ENCODE peak calls at places on chromosome 9, in four cellular contexts. C, J, O and G are unnamed samples. For H3K4me1, the result is how much of the 10 kb centered on the place peaks cover.

GRCh38 chr9:109974143-109974917 is 194.3 kb downstream of the PALM2AKAP2 start:
- DNase-seq in C (no peak), J (no peak), O (peak), G (no peak)

GRCh38 chr9:89597711-89598707 is 6.8 kb upstream of the GADD45G start:
- DNase-seq in C (no peak), J (peak), O (no peak), G (peak)

GRCh38 chr9:4073371-4073770 is 226.5 kb downstream of the GLIS3 start:
- DNase-seq in C (no peak), J (no peak), O (no peak), G (no peak)

GRCh38 chr9:96758845-96759673 is 18.8 kb downstream of the ZNF510 start:
- DNase-seq in C (no peak), J (no peak), O (no peak), G (no peak)

GRCh38 chr9:81455826-81456225 is 233.5 kb downstream of the TLE1 start:
- DNase-seq in C (no peak), J (no peak), O (no peak), G (no peak)

GRCh38 chr9:121860744-121861143 is 209.3 kb downstream of the DAB2IP start:
- DNase-seq in C (no peak), J (no peak), O (no peak), G (no peak)

GRCh38 chr9:33229359-33230120 is 10.4 kb upstream of the SPINK4 start:
- DNase-seq in C (no peak), J (no peak), O (no peak), G (peak)

GRCh38 chr9:89814340-89815040 is 209.7 kb downstream of the GADD45G start:
- DNase-seq in C (no peak), J (no peak), O (peak), G (no peak)

GRCh38 chr9:5869315-5870019 is 21.2 kb upstream of the MLANA start:
- DNase-seq in C (no peak), J (no peak), O (no peak), G (peak)

GRCh38 chr9:37675661-37676060 is 24.9 kb downstream of the FRMPD1 start:
- DNase-seq in C (no peak), J (no peak), O (no peak), G (peak)

GRCh38 chr9:37474438-37474837 is 9.2 kb upstream of the ZBTB5 start:
- DNase-seq in C (no peak), J (no peak), O (no peak), G (no peak)

GRCh38 chr9:81915801-81916505 is 12.3 kb upstream of the SPATA31D4 start:
- DNase-seq in C (no peak), J (no peak), O (no peak), G (no peak)

GRCh38 chr9:69097053-69097452 is 61.5 kb downstream of the FXN start:
- DNase-seq in C (no peak), J (no peak), O (no peak), G (peak)

GRCh38 chr9:127426756-127427155 is 2.6 kb downstream of the ZNF79 start:
- DNase-seq in C (no peak), J (no peak), O (no peak), G (no peak)

GRCh38 chr9:121853617-121854395 is 202.4 kb downstream of the DAB2IP start:
- DNase-seq in C (peak), J (no peak), O (no peak), G (no peak)

GRCh38 chr9:73042155-73042554 is 89.3 kb upstream of the ALDH1A1 start:
- DNase-seq in C (no peak), J (no peak), O (no peak), G (no peak)

GRCh38 chr9:99363509-99363908 is 141.4 kb downstream of the SEC61B start:
- DNase-seq in C (no peak), J (no peak), O (no peak), G (no peak)

GRCh38 chr9:113563856-113564514 is 100.5 kb downstream of the RGS3 start:
- DNase-seq in C (no peak), J (no peak), O (peak), G (peak)

GRCh38 chr9:137725598-137725997 is 106.8 kb downstream of the EHMT1 start:
- DNase-seq in C (no peak), J (no peak), O (no peak), G (no peak)

GRCh38 chr9:99433555-99433954 is 211.5 kb downstream of the SEC61B start:
- DNase-seq in C (peak), J (peak), O (no peak), G (peak)

GRCh38 chr9:72753261-72753893 is 199.5 kb downstream of the ALDH1A1 start:
- DNase-seq in C (no peak), J (no peak), O (no peak), G (peak)

GRCh38 chr9:86549434-86549833 is 195.2 kb upstream of the TUT7 start:
- DNase-seq in C (no peak), J (no peak), O (no peak), G (no peak)

GRCh38 chr9:4739587-4740372 is 1.2 kb downstream of the AK3 start:
- DNase-seq in C (no peak), J (no peak), O (no peak), G (peak)

GRCh38 chr9:94874316-94874715 is 147.8 kb downstream of the AOPEP start:
- DNase-seq in C (no peak), J (no peak), O (no peak), G (no peak)

GRCh38 chr9:15837079-15837679 is 284.3 kb downstream of the CCDC171 start:
- DNase-seq in C (no peak), J (peak), O (no peak), G (peak)

GRCh38 chr9:127945942-127946341 is 8.3 kb upstream of the DPM2 start:
- DNase-seq in C (no peak), J (no peak), O (no peak), G (no peak)

GRCh38 chr9:114124666-114125580 is 25.8 kb upstream of the KIF12 start:
- DNase-seq in C (no peak), J (peak), O (peak), G (no peak)

GRCh38 chr9:124675261-124676158 is 95.6 kb downstream of the NR6A1 start:
- DNase-seq in C (no peak), J (no peak), O (no peak), G (no peak)

GRCh38 chr9:29647451-29647850 is 2074.2 kb upstream of the C9orf72 start:
- DNase-seq in C (no peak), J (no peak), O (no peak), G (no peak)

GRCh38 chr9:95425910-95426551 is 90.7 kb downstream of the PTCH1 start:
- DNase-seq in C (no peak), J (peak), O (no peak), G (peak)

GRCh38 chr9:12094051-12094450 is 599.1 kb upstream of the TYRP1 start:
- DNase-seq in C (no peak), J (no peak), O (no peak), G (no peak)

GRCh38 chr9:89865981-89866380 is 261.2 kb downstream of the GADD45G start:
- DNase-seq in C (no peak), J (no peak), O (peak), G (no peak)

DNA sequence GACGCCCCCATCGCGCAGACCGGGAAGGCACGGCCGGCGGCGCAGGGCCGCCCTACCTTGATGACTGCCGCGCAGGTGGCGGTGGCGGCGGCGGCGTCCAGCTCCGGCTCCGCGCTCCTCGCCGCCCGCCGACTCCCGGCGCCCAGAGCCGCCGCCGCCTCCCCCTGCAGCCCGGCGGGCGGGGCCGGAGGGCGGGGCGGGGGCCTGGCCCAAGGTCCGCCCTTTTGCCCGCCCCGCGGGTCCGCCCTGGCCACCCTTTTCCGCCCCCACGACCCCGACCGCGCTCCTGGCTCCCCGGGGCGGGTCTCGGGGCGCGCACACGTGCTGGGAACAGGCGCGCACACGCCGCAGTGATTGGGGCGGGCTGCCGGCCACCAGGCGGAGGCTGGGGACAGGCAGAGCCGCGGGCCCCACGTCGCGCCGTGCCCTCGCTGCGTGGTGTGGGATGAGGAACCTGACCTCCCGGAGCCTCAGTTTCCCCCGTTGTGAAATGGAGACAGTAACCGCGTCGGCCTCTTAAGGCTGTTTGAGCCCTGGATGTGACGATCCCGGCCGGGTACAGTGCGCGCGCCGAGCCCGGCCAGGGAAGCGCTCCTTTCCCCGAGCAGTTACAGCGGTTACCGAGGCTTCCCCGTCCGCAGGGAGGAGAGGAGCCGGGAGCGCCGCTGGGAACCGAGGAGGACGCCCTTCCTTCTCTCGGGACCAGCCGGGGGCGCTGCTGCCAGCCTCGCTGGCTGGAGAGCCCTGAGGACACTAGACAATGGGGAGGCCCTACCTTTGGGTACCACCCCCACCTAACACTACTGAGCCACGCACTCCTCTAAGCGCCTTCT is at the start of gene CORO2A:
- DNase-seq in C (peak), J (peak), O (peak), G (peak)
- H3K27ac ChIP-seq in C (no peak), J (peak), O (peak), G (peak)

GRCh38 chr9:35322075-35322885 is 160.5 kb downstream of the UNC13B start:
- DNase-seq in C (no peak), J (no peak), O (no peak), G (no peak)
- H3K4me3 ChIP-seq in C (no peak), J (no peak), O (no peak), G (no peak)

GRCh38 chr9:131628821-131629197 is 83.5 kb downstream of the PRRT1B start:
- DNase-seq in C (no peak), J (no peak), O (no peak), G (no peak)
- H3K4me1 ChIP-seq in C (under half), J (under half), O (half or more), G (under half)

DNA sequence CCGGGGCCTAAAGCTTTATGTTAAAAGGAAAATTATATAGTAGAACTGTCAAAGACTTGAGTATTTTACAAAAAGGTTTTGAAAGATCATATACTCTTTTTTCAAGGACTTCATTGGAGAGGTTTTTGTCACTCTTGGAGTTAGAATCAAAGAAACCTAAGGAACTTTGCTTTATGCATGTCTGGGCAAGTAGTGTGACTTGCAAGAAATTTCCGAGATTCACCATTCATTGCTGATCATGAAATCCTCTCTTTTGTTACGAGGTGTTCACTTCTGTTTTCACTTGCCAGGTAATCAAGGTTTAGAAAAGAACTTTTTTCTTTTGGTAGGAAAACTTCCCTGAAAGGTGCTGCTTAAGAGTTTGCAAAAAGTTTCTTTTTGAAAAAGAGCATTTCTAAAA is 64.8 kb downstream of the NUP214 start:
- DNase-seq in C (no peak), J (no peak), O (no peak), G (no peak)
- H3K27ac ChIP-seq in C (no peak), J (no peak), O (no peak), G (no peak)

GRCh38 chr9:135993409-135993742 is 32.2 kb upstream of the UBAC1 start:
- DNase-seq in C (no peak), J (no peak), O (no peak), G (no peak)

GRCh38 chr9:135995816-135996215 is 34.6 kb upstream of the UBAC1 start:
- DNase-seq in C (no peak), J (no peak), O (no peak), G (no peak)

GRCh38 chr9:135991771-135992170 is 30.6 kb upstream of the UBAC1 start:
- DNase-seq in C (no peak), J (no peak), O (no peak), G (no peak)

GRCh38 chr9:135992486-135993408 is 31.6 kb upstream of the UBAC1 start:
- DNase-seq in C (peak), J (peak), O (peak), G (peak)

GRCh38 chr9:135993840-135994776 is 32.9 kb upstream of the UBAC1 start:
- DNase-seq in C (peak), J (no peak), O (no peak), G (no peak)
- H3K4me3 ChIP-seq in C (no peak), J (no peak), O (no peak), G (no peak)

DNA sequence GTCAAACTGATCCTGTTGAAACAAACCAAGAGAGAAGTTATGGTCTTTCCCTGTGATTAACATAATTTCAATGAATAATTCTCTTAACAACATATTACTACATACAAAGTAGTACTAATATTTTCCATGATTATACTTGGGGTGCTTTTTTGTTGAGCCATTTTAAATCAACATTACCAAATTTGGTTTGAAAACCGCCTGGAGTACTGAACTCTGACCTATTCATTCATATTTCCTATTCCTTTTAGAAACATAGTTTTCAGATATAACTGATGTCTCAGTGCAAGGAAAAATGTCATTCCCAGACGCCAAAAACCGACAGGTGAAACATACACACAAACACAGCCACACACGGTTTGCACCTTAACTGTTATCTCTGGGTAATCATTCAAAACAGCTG is 48.0 kb downstream of the FNBP1 start:
- DNase-seq in C (no peak), J (no peak), O (no peak), G (no peak)
- H3K4me1 ChIP-seq in C (under half), J (under half), O (half or more), G (under half)

DNA sequence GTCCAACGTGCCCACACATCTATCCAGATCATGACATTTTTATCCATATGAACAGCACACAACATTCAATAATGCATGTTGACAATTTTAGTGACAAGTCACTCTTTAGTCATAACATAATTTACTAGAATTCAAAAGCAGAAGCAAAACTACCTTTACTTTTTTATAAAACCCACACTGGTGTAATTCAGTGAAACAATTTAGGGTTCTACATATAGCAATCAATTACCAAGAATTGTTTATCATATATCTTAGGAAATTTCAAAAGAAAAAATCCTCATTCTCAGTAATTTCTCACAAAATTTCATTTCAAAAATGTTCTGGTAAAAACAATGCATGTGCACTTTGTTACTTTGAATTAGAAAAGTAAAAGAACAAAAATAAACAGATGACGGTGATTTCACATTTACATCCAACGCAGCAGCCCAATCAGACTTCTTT is 12.6 kb downstream of the AUH start:
- DNase-seq in C (no peak), J (no peak), O (no peak), G (no peak)
- H3K27ac ChIP-seq in C (no peak), J (peak), O (no peak), G (no peak)

DNA sequence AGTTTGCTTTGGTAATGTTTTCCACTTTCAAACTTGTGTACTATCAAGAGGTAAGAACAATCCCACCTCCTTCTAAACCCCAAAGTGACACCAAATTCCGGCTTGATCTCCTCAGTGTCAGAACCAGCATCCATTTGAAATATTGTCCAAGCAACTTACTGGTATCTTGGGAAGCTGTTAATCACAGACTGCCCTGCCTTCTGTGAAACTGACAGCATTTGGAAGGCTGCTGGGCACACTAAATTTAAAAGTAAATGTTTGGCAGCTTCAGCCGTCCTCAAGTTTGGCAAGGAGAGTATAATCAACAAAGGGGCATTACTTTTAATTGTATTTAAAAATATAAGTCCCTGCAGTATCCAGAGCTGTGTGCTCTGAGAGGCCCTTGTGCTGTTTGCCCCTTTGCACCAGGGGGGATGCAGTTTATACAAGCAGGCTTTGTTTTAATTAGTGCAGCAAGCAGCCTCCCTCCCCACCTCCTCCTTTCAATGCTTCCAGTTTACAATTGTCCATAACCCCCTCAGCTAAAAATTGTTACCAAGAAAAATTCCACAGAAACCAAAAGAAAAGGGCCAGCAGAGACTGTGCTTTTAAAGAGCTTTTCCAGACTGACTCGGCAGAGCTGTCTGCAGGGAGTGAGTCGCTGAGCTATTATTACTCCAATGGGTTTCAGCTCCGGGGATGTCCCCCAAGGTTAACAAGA is 328.4 kb upstream of the MPDZ start:
- DNase-seq in C (no peak), J (peak), O (no peak), G (no peak)
- H3K4me3 ChIP-seq in C (peak), J (peak), O (no peak), G (no peak)

GRCh38 chr9:136080716-136081112 is 14.4 kb downstream of the NACC2 start:
- DNase-seq in C (peak), J (no peak), O (no peak), G (no peak)
- H3K4me1 ChIP-seq in C (half or more), J (under half), O (half or more), G (under half)

DNA sequence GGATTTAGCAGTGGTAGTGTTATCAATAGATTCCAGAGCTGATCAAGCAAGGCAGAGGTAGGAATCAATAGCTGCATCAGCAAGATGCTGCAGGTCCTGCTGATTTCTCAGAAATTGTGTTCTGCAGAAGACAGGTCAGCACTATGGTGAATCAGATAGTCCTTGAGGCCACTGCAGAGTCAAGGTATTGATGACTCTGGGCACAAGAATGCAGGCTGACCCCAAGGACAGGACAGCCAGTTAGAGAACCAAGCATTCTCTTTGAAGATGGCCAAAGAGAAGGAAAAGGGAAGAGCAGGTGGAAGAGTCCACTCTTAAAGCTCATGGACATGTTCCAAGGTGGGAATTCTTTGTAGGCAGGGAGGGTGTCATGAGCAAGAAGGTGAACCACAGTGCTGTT is 28.0 kb downstream of the PRUNE2 start:
- DNase-seq in C (no peak), J (no peak), O (no peak), G (no peak)
- H3K27ac ChIP-seq in C (no peak), J (no peak), O (no peak), G (no peak)